ENCODE peak calls at places on chromosomes 7 and 10, in six cellular contexts. G, N, S, P, X and L are unnamed samples.

GRCh38 chr10:103145860-103146466 is 47.1 kb downstream of the NT5C2 start:
- DNase-seq in G (no peak), N (peak; percentile 55), S (peak; percentile 69), P (peak; percentile 91), X (no peak), L (no peak)

GRCh38 chr7:66140924-66141323 is 26.3 kb downstream of the CRCP start:
- DNase-seq in G (peak; percentile 28), N (peak; percentile 75), S (peak; percentile 65), P (peak; percentile 71), X (peak; percentile 26), L (peak; percentile 31)

GRCh38 chr7:81231203-81231922 is 312.5 kb upstream of the SEMA3C start:
- DNase-seq in G (no peak), N (no peak), S (no peak), P (no peak), X (no peak), L (no peak)

GRCh38 chr7:26499316-26499897 is 207.7 kb downstream of the SNX10 start:
- DNase-seq in G (no peak), N (no peak), S (no peak), P (no peak), X (no peak), L (no peak)

GRCh38 chr7:134795231-134795630 is 15.8 kb downstream of the CALD1 start:
- DNase-seq in G (no peak), N (no peak), S (no peak), P (no peak), X (no peak), L (no peak)

GRCh38 chr7:86926732-86927131 is 132.7 kb downstream of the ELAPOR2 start:
- DNase-seq in G (peak; percentile 9), N (peak; percentile 37), S (peak; percentile 53), P (peak; percentile 66), X (no peak), L (no peak)

GRCh38 chr7:46146454-46147255 is 225.6 kb upstream of the IGFBP3 start:
- DNase-seq in G (no peak), N (peak; percentile 55), S (peak; percentile 97), P (peak; percentile 85), X (no peak), L (no peak)

GRCh38 chr10:79021948-79022499 is 46.7 kb upstream of the ZMIZ1 start:
- DNase-seq in G (no peak), N (no peak), S (no peak), P (no peak), X (no peak), L (no peak)

GRCh38 chr10:71378341-71379117 is 18.2 kb upstream of the CDH23 start:
- DNase-seq in G (no peak), N (no peak), S (no peak), P (no peak), X (no peak), L (no peak)

GRCh38 chr7:45456747-45457146 is 117.4 kb upstream of the ADCY1 start:
- DNase-seq in G (no peak), N (peak; percentile 80), S (peak; percentile 26), P (no peak), X (no peak), L (no peak)

GRCh38 chr7:1056785-1057410 is 12.6 kb downstream of the GPR146 start:
- DNase-seq in G (no peak), N (no peak), S (no peak), P (no peak), X (no peak), L (no peak)

GRCh38 chr10:15879058-15879457 is 18.8 kb upstream of the MINDY3 start:
- DNase-seq in G (peak; percentile 33), N (peak; percentile 34), S (peak; percentile 58), P (peak; percentile 47), X (no peak), L (no peak)

GRCh38 chr7:127383123-127383835 is 9.2 kb downstream of the ZNF800 start:
- DNase-seq in G (peak; percentile 20), N (no peak), S (peak; percentile 53), P (peak; percentile 46), X (no peak), L (no peak)

GRCh38 chr10:87095241-87095945 is 387 bp downstream of the SHLD2 start:
- DNase-seq in G (peak; percentile 84), N (peak; percentile 44), S (peak; percentile 90), P (peak; percentile 84), X (no peak), L (peak; percentile 31)

GRCh38 chr7:94389381-94389780 is 5.3 kb upstream of the COL1A2 start:
- DNase-seq in G (no peak), N (no peak), S (no peak), P (no peak), X (no peak), L (no peak)

GRCh38 chr7:94907420-94908203 is at the start of gene PPP1R9A:
- DNase-seq in G (peak; percentile 87), N (no peak), S (peak; percentile 45), P (peak; percentile 39), X (no peak), L (no peak)